ENCODE peak calls at places on chromosomes 2 and 18, in six cellular contexts. One of them, this sample, is unnamed.

GRCh38 chr18:68942230-68942629 is 144.3 kb downstream of the CCDC102B start:
- DNase-seq in GM13977: no peak
- DNase-seq in suprapubic skin: no peak
- DNase-seq in lower lobe of right lung: no peak
- DNase-seq in omental fat pad: no peak
- DNase-seq in mucosa of descending colon: no peak
- DNase-seq in this sample: no peak

GRCh38 chr18:76212958-76213357 is 282.1 kb downstream of the ZNF516 start:
- DNase-seq in GM13977: no peak
- DNase-seq in suprapubic skin: no peak
- DNase-seq in lower lobe of right lung: no peak
- DNase-seq in omental fat pad: no peak
- DNase-seq in mucosa of descending colon: no peak
- DNase-seq in this sample: no peak

GRCh38 chr18:26133652-26134051 is at the start of gene PSMA8:
- DNase-seq in GM13977: peak
- DNase-seq in suprapubic skin: no peak
- DNase-seq in lower lobe of right lung: no peak
- DNase-seq in omental fat pad: no peak
- DNase-seq in mucosa of descending colon: peak
- DNase-seq in this sample: no peak

GRCh38 chr2:222499226-222499625 is 74.9 kb downstream of the SGPP2 start:
- DNase-seq in GM13977: no peak
- DNase-seq in suprapubic skin: no peak
- DNase-seq in lower lobe of right lung: no peak
- DNase-seq in omental fat pad: no peak
- DNase-seq in mucosa of descending colon: no peak
- DNase-seq in this sample: no peak

GRCh38 chr2:200301953-200302628 is 4.4 kb upstream of the SPATS2L start:
- DNase-seq in GM13977: no peak
- DNase-seq in suprapubic skin: no peak
- DNase-seq in lower lobe of right lung: no peak
- DNase-seq in omental fat pad: no peak
- DNase-seq in mucosa of descending colon: no peak
- DNase-seq in this sample: no peak

GRCh38 chr18:39675358-39675757 is 2109.8 kb upstream of the CELF4 start:
- DNase-seq in GM13977: no peak
- DNase-seq in suprapubic skin: no peak
- DNase-seq in lower lobe of right lung: no peak
- DNase-seq in omental fat pad: no peak
- DNase-seq in mucosa of descending colon: no peak
- DNase-seq in this sample: no peak

GRCh38 chr18:55264108-55264507 is 304.8 kb upstream of the CCDC68 start:
- DNase-seq in GM13977: no peak
- DNase-seq in suprapubic skin: no peak
- DNase-seq in lower lobe of right lung: no peak
- DNase-seq in omental fat pad: no peak
- DNase-seq in mucosa of descending colon: no peak
- DNase-seq in this sample: peak

GRCh38 chr2:9623151-9623550 is 7.6 kb downstream of the YWHAQ start:
- DNase-seq in GM13977: no peak
- DNase-seq in suprapubic skin: no peak
- DNase-seq in lower lobe of right lung: no peak
- DNase-seq in omental fat pad: no peak
- DNase-seq in mucosa of descending colon: no peak
- DNase-seq in this sample: no peak

GRCh38 chr2:3649581-3649980 is 8.4 kb upstream of the ALLC start:
- DNase-seq in GM13977: no peak
- DNase-seq in suprapubic skin: no peak
- DNase-seq in lower lobe of right lung: no peak
- DNase-seq in omental fat pad: no peak
- DNase-seq in mucosa of descending colon: no peak
- DNase-seq in this sample: no peak

GRCh38 chr18:11729556-11729955 is 40.5 kb downstream of the GNAL start:
- DNase-seq in GM13977: no peak
- DNase-seq in suprapubic skin: no peak
- DNase-seq in lower lobe of right lung: no peak
- DNase-seq in omental fat pad: no peak
- DNase-seq in mucosa of descending colon: no peak
- DNase-seq in this sample: no peak

GRCh38 chr2:112480540-112481049 is 1.4 kb upstream of the TTL start:
- DNase-seq in GM13977: peak
- DNase-seq in suprapubic skin: no peak
- DNase-seq in lower lobe of right lung: no peak
- DNase-seq in omental fat pad: no peak
- DNase-seq in mucosa of descending colon: no peak
- DNase-seq in this sample: peak

GRCh38 chr2:37378411-37378810 is 34.0 kb downstream of the QPCT start:
- DNase-seq in GM13977: no peak
- DNase-seq in suprapubic skin: no peak
- DNase-seq in lower lobe of right lung: no peak
- DNase-seq in omental fat pad: no peak
- DNase-seq in mucosa of descending colon: no peak
- DNase-seq in this sample: no peak

GRCh38 chr2:218263817-218264611 is 3.2 kb downstream of the GPBAR1 start:
- DNase-seq in GM13977: no peak
- DNase-seq in suprapubic skin: no peak
- DNase-seq in lower lobe of right lung: no peak
- DNase-seq in omental fat pad: no peak
- DNase-seq in mucosa of descending colon: no peak
- DNase-seq in this sample: no peak

GRCh38 chr2:198394208-198394607 is 589.8 kb downstream of the PLCL1 start:
- DNase-seq in GM13977: no peak
- DNase-seq in suprapubic skin: no peak
- DNase-seq in lower lobe of right lung: no peak
- DNase-seq in omental fat pad: no peak
- DNase-seq in mucosa of descending colon: no peak
- DNase-seq in this sample: no peak

GRCh38 chr2:35820404-35820803 is 535.2 kb upstream of the CRIM1 start:
- DNase-seq in GM13977: no peak
- DNase-seq in suprapubic skin: no peak
- DNase-seq in lower lobe of right lung: no peak
- DNase-seq in omental fat pad: no peak
- DNase-seq in mucosa of descending colon: no peak
- DNase-seq in this sample: no peak

GRCh38 chr2:60474301-60474700 is 79.2 kb downstream of the BCL11A start:
- DNase-seq in GM13977: no peak
- DNase-seq in suprapubic skin: no peak
- DNase-seq in lower lobe of right lung: no peak
- DNase-seq in omental fat pad: no peak
- DNase-seq in mucosa of descending colon: no peak
- DNase-seq in this sample: no peak

GRCh38 chr2:112623913-112624777 is 21.6 kb upstream of the SLC20A1 start:
- DNase-seq in GM13977: peak
- DNase-seq in suprapubic skin: peak
- DNase-seq in lower lobe of right lung: no peak
- DNase-seq in omental fat pad: peak
- DNase-seq in mucosa of descending colon: peak
- DNase-seq in this sample: no peak

GRCh38 chr2:1658394-1659151 is 85.7 kb downstream of the PXDN start:
- DNase-seq in GM13977: no peak
- DNase-seq in suprapubic skin: no peak
- DNase-seq in lower lobe of right lung: no peak
- DNase-seq in omental fat pad: no peak
- DNase-seq in mucosa of descending colon: no peak
- DNase-seq in this sample: no peak

GRCh38 chr2:65153515-65153914 is 23.6 kb upstream of the RAB1A start:
- DNase-seq in GM13977: no peak
- DNase-seq in suprapubic skin: no peak
- DNase-seq in lower lobe of right lung: no peak
- DNase-seq in omental fat pad: no peak
- DNase-seq in mucosa of descending colon: no peak
- DNase-seq in this sample: no peak

GRCh38 chr18:31268985-31269406 is 49.0 kb upstream of the DSG1 start:
- DNase-seq in GM13977: no peak
- DNase-seq in suprapubic skin: no peak
- DNase-seq in lower lobe of right lung: no peak
- DNase-seq in omental fat pad: no peak
- DNase-seq in mucosa of descending colon: no peak
- DNase-seq in this sample: no peak

GRCh38 chr2:120379916-120380893 is 34.3 kb downstream of the INHBB start:
- DNase-seq in GM13977: no peak
- DNase-seq in suprapubic skin: no peak
- DNase-seq in lower lobe of right lung: no peak
- DNase-seq in omental fat pad: no peak
- DNase-seq in mucosa of descending colon: no peak
- DNase-seq in this sample: no peak

GRCh38 chr2:73283545-73284295 is 558 bp downstream of the FBXO41 start:
- DNase-seq in GM13977: no peak
- DNase-seq in suprapubic skin: no peak
- DNase-seq in lower lobe of right lung: peak
- DNase-seq in omental fat pad: no peak
- DNase-seq in mucosa of descending colon: peak
- DNase-seq in this sample: no peak

GRCh38 chr18:7872569-7872968 is 305.5 kb downstream of the PTPRM start:
- DNase-seq in GM13977: no peak
- DNase-seq in suprapubic skin: no peak
- DNase-seq in lower lobe of right lung: no peak
- DNase-seq in omental fat pad: no peak
- DNase-seq in mucosa of descending colon: no peak
- DNase-seq in this sample: no peak

GRCh38 chr2:113077921-113078320 is 10.2 kb downstream of the IL1F10 start:
- DNase-seq in GM13977: no peak
- DNase-seq in suprapubic skin: no peak
- DNase-seq in lower lobe of right lung: no peak
- DNase-seq in omental fat pad: no peak
- DNase-seq in mucosa of descending colon: no peak
- DNase-seq in this sample: no peak

GRCh38 chr2:159071190-159071915 is 102.9 kb downstream of the TANC1 start:
- DNase-seq in GM13977: no peak
- DNase-seq in suprapubic skin: no peak
- DNase-seq in lower lobe of right lung: no peak
- DNase-seq in omental fat pad: no peak
- DNase-seq in mucosa of descending colon: no peak
- DNase-seq in this sample: no peak
- TF ChIP-seq CTCF in GM13977: no peak
- TF ChIP-seq CTCF in suprapubic skin: no peak
- TF ChIP-seq CTCF in lower lobe of right lung: no peak
- TF ChIP-seq CTCF in omental fat pad: no peak
- TF ChIP-seq CTCF in mucosa of descending colon: no peak
- TF ChIP-seq CTCF in this sample: no peak

GRCh38 chr2:170155723-170156253 is 22.2 kb upstream of the MYO3B start:
- DNase-seq in GM13977: no peak
- DNase-seq in suprapubic skin: no peak
- DNase-seq in lower lobe of right lung: no peak
- DNase-seq in omental fat pad: no peak
- DNase-seq in mucosa of descending colon: no peak
- DNase-seq in this sample: no peak

GRCh38 chr2:170157025-170157684 is 20.8 kb upstream of the MYO3B start:
- DNase-seq in GM13977: no peak
- DNase-seq in suprapubic skin: no peak
- DNase-seq in lower lobe of right lung: no peak
- DNase-seq in omental fat pad: no peak
- DNase-seq in mucosa of descending colon: no peak
- DNase-seq in this sample: no peak

GRCh38 chr2:170152421-170152820 is 25.5 kb upstream of the MYO3B start:
- DNase-seq in GM13977: no peak
- DNase-seq in suprapubic skin: no peak
- DNase-seq in lower lobe of right lung: no peak
- DNase-seq in omental fat pad: no peak
- DNase-seq in mucosa of descending colon: no peak
- DNase-seq in this sample: no peak

GRCh38 chr2:170156592-170156991 is 21.4 kb upstream of the MYO3B start:
- DNase-seq in GM13977: no peak
- DNase-seq in suprapubic skin: no peak
- DNase-seq in lower lobe of right lung: no peak
- DNase-seq in omental fat pad: no peak
- DNase-seq in mucosa of descending colon: no peak
- DNase-seq in this sample: no peak

GRCh38 chr2:170155022-170155722 is 22.8 kb upstream of the MYO3B start:
- DNase-seq in GM13977: peak
- DNase-seq in suprapubic skin: no peak
- DNase-seq in lower lobe of right lung: no peak
- DNase-seq in omental fat pad: no peak
- DNase-seq in mucosa of descending colon: no peak
- DNase-seq in this sample: no peak
- TF ChIP-seq CTCF in GM13977: no peak
- TF ChIP-seq CTCF in suprapubic skin: no peak
- TF ChIP-seq CTCF in lower lobe of right lung: no peak
- TF ChIP-seq CTCF in omental fat pad: no peak
- TF ChIP-seq CTCF in mucosa of descending colon: no peak
- TF ChIP-seq CTCF in this sample: no peak

GRCh38 chr2:119317556-119317955 is 49.1 kb downstream of the C2orf76 start:
- DNase-seq in GM13977: no peak
- DNase-seq in suprapubic skin: no peak
- DNase-seq in lower lobe of right lung: no peak
- DNase-seq in omental fat pad: no peak
- DNase-seq in mucosa of descending colon: no peak
- DNase-seq in this sample: no peak
- TF ChIP-seq CTCF in GM13977: no peak
- TF ChIP-seq CTCF in suprapubic skin: no peak
- TF ChIP-seq CTCF in lower lobe of right lung: no peak
- TF ChIP-seq CTCF in omental fat pad: no peak
- TF ChIP-seq CTCF in mucosa of descending colon: no peak
- TF ChIP-seq CTCF in this sample: no peak

GRCh38 chr2:48203668-48204067 is 297.4 kb upstream of the FBXO11 start:
- DNase-seq in GM13977: no peak
- DNase-seq in suprapubic skin: no peak
- DNase-seq in lower lobe of right lung: no peak
- DNase-seq in omental fat pad: no peak
- DNase-seq in mucosa of descending colon: no peak
- DNase-seq in this sample: no peak

GRCh38 chr2:48204750-48205136 is 298.4 kb upstream of the FBXO11 start:
- DNase-seq in GM13977: no peak
- DNase-seq in suprapubic skin: no peak
- DNase-seq in lower lobe of right lung: no peak
- DNase-seq in omental fat pad: no peak
- DNase-seq in mucosa of descending colon: no peak
- DNase-seq in this sample: no peak

GRCh38 chr2:48207201-48207641 is 300.9 kb upstream of the FBXO11 start:
- DNase-seq in GM13977: no peak
- DNase-seq in suprapubic skin: no peak
- DNase-seq in lower lobe of right lung: no peak
- DNase-seq in omental fat pad: no peak
- DNase-seq in mucosa of descending colon: no peak
- DNase-seq in this sample: no peak

GRCh38 chr2:48202863-48203642 is 296.8 kb upstream of the FBXO11 start:
- DNase-seq in GM13977: no peak
- DNase-seq in suprapubic skin: no peak
- DNase-seq in lower lobe of right lung: no peak
- DNase-seq in omental fat pad: no peak
- DNase-seq in mucosa of descending colon: no peak
- DNase-seq in this sample: no peak

DNA sequence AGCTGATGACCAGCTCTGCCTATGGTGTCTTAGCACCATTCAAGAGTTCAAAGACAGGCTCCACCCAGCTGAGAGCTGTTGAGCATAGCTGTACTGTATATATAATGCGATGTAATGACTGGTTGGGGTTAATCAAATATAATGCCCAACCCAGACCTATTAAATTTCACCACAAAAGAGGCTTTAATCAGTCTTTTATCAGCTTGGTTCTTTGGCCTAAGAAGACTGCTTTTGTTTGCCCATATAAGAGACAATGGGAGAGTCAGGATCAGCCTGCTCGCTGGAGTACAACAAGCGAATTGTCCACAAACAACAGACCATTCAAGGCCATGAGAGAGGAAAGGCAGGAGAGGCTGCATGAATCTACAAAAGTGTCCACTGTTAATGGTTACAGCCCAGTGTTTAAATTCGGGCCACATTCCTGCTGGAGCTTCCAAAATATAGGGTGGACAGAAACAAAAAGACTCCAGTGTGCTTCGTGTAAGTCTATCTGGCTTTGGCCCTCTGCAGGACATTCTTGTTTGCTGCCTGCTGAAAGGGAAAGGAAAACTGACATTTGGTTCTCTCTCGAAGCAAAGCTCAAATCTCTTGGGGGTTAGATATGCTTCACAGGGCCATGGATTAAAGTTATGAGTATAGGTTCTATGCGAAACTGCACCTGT is 299.0 kb upstream of the FBXO11 start:
- DNase-seq in GM13977: peak
- DNase-seq in suprapubic skin: no peak
- DNase-seq in lower lobe of right lung: no peak
- DNase-seq in omental fat pad: no peak
- DNase-seq in mucosa of descending colon: no peak
- DNase-seq in this sample: no peak
- TF ChIP-seq CTCF in GM13977: no peak
- TF ChIP-seq CTCF in suprapubic skin: no peak
- TF ChIP-seq CTCF in lower lobe of right lung: no peak
- TF ChIP-seq CTCF in omental fat pad: no peak
- TF ChIP-seq CTCF in mucosa of descending colon: no peak
- TF ChIP-seq CTCF in this sample: no peak